ENCODE peak calls at places on chromosomes 16 and 17, in seven cellular contexts. One of them, this sample, is unnamed.

GRCh38 chr17:6862822-6863221 is 31.3 kb upstream of the TEKT1 start:
- DNase-seq in mesenchymal stem cell: no peak
- DNase-seq in naive thymus-derived CD4-positive, alpha-beta T cell: no peak
- DNase-seq in mesendoderm: no peak
- DNase-seq in cardiac muscle cell: no peak
- DNase-seq in fibroblast of lung: no peak
- DNase-seq in astrocyte: no peak
- DNase-seq in this sample: no peak

GRCh38 chr17:14737984-14738651 is 437.2 kb downstream of the HS3ST3B1 start:
- DNase-seq in mesenchymal stem cell: peak; percentile 99
- DNase-seq in naive thymus-derived CD4-positive, alpha-beta T cell: no peak
- DNase-seq in mesendoderm: peak; percentile 57
- DNase-seq in cardiac muscle cell: no peak
- DNase-seq in fibroblast of lung: peak; percentile 98
- DNase-seq in astrocyte: peak; percentile 78
- DNase-seq in this sample: peak; percentile 99

GRCh38 chr17:41962111-41962510 is 4.5 kb upstream of the CNP start:
- DNase-seq in mesenchymal stem cell: no peak
- DNase-seq in naive thymus-derived CD4-positive, alpha-beta T cell: no peak
- DNase-seq in mesendoderm: no peak
- DNase-seq in cardiac muscle cell: no peak
- DNase-seq in fibroblast of lung: no peak
- DNase-seq in astrocyte: no peak
- DNase-seq in this sample: no peak

GRCh38 chr17:7070712-7071111 is 9.3 kb downstream of the CLEC10A start:
- DNase-seq in mesenchymal stem cell: no peak
- DNase-seq in naive thymus-derived CD4-positive, alpha-beta T cell: no peak
- DNase-seq in mesendoderm: no peak
- DNase-seq in cardiac muscle cell: no peak
- DNase-seq in fibroblast of lung: no peak
- DNase-seq in astrocyte: no peak
- DNase-seq in this sample: no peak

GRCh38 chr17:77210946-77211541 is 70.3 kb downstream of the SEC14L1 start:
- DNase-seq in mesenchymal stem cell: no peak
- DNase-seq in naive thymus-derived CD4-positive, alpha-beta T cell: no peak
- DNase-seq in mesendoderm: no peak
- DNase-seq in cardiac muscle cell: no peak
- DNase-seq in fibroblast of lung: no peak
- DNase-seq in astrocyte: no peak
- DNase-seq in this sample: no peak

GRCh38 chr16:677306-678190 is 2.1 kb downstream of the RHBDL1 start:
- DNase-seq in mesenchymal stem cell: no peak
- DNase-seq in naive thymus-derived CD4-positive, alpha-beta T cell: no peak
- DNase-seq in mesendoderm: no peak
- DNase-seq in cardiac muscle cell: no peak
- DNase-seq in fibroblast of lung: no peak
- DNase-seq in astrocyte: no peak
- DNase-seq in this sample: no peak

GRCh38 chr17:43199633-43200032 is 12.0 kb upstream of the TMEM106A start:
- DNase-seq in mesenchymal stem cell: no peak
- DNase-seq in naive thymus-derived CD4-positive, alpha-beta T cell: no peak
- DNase-seq in mesendoderm: no peak
- DNase-seq in cardiac muscle cell: no peak
- DNase-seq in fibroblast of lung: no peak
- DNase-seq in astrocyte: no peak
- DNase-seq in this sample: no peak

GRCh38 chr17:31724026-31724425 is 135.0 kb downstream of the COPRS start:
- DNase-seq in mesenchymal stem cell: peak; percentile 96
- DNase-seq in naive thymus-derived CD4-positive, alpha-beta T cell: no peak
- DNase-seq in mesendoderm: no peak
- DNase-seq in cardiac muscle cell: no peak
- DNase-seq in fibroblast of lung: peak; percentile 79
- DNase-seq in astrocyte: peak; percentile 82
- DNase-seq in this sample: peak; percentile 9

GRCh38 chr17:82944990-82945389 is 105.2 kb upstream of the ZNF750 start:
- DNase-seq in mesenchymal stem cell: no peak
- DNase-seq in naive thymus-derived CD4-positive, alpha-beta T cell: no peak
- DNase-seq in mesendoderm: no peak
- DNase-seq in cardiac muscle cell: no peak
- DNase-seq in fibroblast of lung: no peak
- DNase-seq in astrocyte: no peak
- DNase-seq in this sample: no peak

GRCh38 chr16:75099738-75100615 is 16.6 kb downstream of the LDHD start:
- DNase-seq in mesenchymal stem cell: no peak
- DNase-seq in naive thymus-derived CD4-positive, alpha-beta T cell: no peak
- DNase-seq in mesendoderm: peak; percentile 54
- DNase-seq in cardiac muscle cell: no peak
- DNase-seq in fibroblast of lung: no peak
- DNase-seq in astrocyte: no peak
- DNase-seq in this sample: no peak

DNA sequence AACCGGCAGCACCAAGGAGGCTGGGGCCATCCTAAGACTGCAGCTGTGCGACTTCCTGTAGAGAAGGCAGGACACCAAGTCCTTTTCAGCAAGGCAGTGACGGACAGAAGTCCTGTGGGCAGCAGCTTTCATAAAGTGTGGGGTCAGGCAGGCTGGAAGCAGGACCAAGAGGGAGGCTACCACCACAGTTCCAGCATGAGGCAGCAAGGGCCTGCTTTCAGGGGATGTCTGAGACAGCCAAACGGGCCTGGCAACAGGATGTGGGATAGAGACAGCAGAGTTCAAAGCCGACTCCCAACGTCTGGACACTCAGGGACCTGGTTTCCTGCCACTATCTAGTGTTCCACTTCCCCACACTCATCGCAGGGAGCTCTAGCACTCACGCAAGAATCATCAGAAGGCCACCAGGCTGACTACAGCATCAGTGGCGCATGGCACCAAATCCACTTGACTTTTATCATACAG is 5.3 kb downstream of the USP7 start:
- DNase-seq in mesenchymal stem cell: peak; percentile 89
- DNase-seq in naive thymus-derived CD4-positive, alpha-beta T cell: no peak
- DNase-seq in mesendoderm: peak; percentile 42
- DNase-seq in cardiac muscle cell: no peak
- DNase-seq in fibroblast of lung: peak; percentile 40
- DNase-seq in astrocyte: peak; percentile 63
- DNase-seq in this sample: no peak
- H3K4me1 ChIP-seq in mesenchymal stem cell: peaks cover 26% of the 10 kb centered on the region
- H3K4me1 ChIP-seq in naive thymus-derived CD4-positive, alpha-beta T cell: peaks cover 76% of the 10 kb centered on the region
- H3K4me1 ChIP-seq in mesendoderm: peaks cover 24% of the 10 kb centered on the region
- H3K4me1 ChIP-seq in cardiac muscle cell: peaks cover 55% of the 10 kb centered on the region
- H3K4me1 ChIP-seq in fibroblast of lung: peaks cover 31% of the 10 kb centered on the region
- H3K4me1 ChIP-seq in astrocyte: peaks cover 47% of the 10 kb centered on the region
- H3K4me1 ChIP-seq in this sample: peaks cover 31% of the 10 kb centered on the region

GRCh38 chr17:39627717-39628516 is 1.2 kb downstream of the PPP1R1B start:
- DNase-seq in mesenchymal stem cell: no peak
- DNase-seq in naive thymus-derived CD4-positive, alpha-beta T cell: no peak
- DNase-seq in mesendoderm: no peak
- DNase-seq in cardiac muscle cell: no peak
- DNase-seq in fibroblast of lung: no peak
- DNase-seq in astrocyte: no peak
- DNase-seq in this sample: no peak

GRCh38 chr17:39627170-39627716 is 491 bp downstream of the PPP1R1B start:
- DNase-seq in mesenchymal stem cell: no peak
- DNase-seq in naive thymus-derived CD4-positive, alpha-beta T cell: no peak
- DNase-seq in mesendoderm: no peak
- DNase-seq in cardiac muscle cell: no peak
- DNase-seq in fibroblast of lung: no peak
- DNase-seq in astrocyte: no peak
- DNase-seq in this sample: no peak

GRCh38 chr17:39629494-39629880 is 2.7 kb downstream of the PPP1R1B start:
- DNase-seq in mesenchymal stem cell: no peak
- DNase-seq in naive thymus-derived CD4-positive, alpha-beta T cell: no peak
- DNase-seq in mesendoderm: no peak
- DNase-seq in cardiac muscle cell: no peak
- DNase-seq in fibroblast of lung: no peak
- DNase-seq in astrocyte: no peak
- DNase-seq in this sample: no peak

GRCh38 chr17:39629894-39630293 is 3.1 kb downstream of the PPP1R1B start:
- DNase-seq in mesenchymal stem cell: no peak
- DNase-seq in naive thymus-derived CD4-positive, alpha-beta T cell: no peak
- DNase-seq in mesendoderm: no peak
- DNase-seq in cardiac muscle cell: no peak
- DNase-seq in fibroblast of lung: no peak
- DNase-seq in astrocyte: no peak
- DNase-seq in this sample: no peak

DNA sequence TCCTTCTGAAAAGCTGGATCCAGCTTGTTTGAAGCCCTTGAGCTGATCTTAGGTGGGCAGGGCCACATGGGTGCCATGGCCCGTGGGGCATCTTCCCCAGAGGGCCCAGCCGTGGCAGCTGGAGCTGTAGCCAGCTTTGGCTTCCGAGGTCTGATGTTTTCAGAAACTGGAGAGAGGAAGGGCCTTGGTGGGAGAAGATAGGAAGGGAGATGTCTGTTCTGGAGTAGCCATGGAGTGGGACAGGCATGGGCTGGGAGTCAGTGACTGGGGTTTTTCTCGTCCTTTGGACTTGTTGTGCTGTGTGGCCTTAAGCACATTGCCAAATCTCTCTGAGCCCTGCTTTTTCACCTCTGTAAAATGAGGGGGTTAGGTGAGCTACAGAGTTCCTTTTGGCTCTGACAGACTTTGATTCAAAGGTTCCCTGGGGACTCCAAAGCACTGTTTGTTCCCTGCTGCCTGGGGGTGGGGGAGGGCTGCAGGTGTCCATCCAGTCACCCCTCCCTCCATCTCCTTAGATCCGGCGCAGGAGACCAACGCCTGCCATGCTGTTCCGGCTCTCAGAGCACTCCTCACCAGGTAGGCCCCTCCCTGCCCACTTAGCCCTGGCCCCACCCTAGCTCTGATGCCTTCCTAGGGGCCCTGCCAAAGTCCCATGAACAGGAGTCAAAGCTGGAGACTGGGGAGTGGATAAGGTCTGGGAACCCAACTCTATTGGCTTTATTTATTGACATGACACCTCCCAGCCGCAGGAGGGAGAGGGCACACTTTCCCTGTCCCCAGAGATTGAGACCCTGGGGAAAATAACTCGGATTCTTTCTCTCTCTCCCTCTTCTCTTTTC is 2.1 kb downstream of the PPP1R1B start:
- DNase-seq in mesenchymal stem cell: no peak
- DNase-seq in naive thymus-derived CD4-positive, alpha-beta T cell: no peak
- DNase-seq in mesendoderm: no peak
- DNase-seq in cardiac muscle cell: no peak
- DNase-seq in fibroblast of lung: no peak
- DNase-seq in astrocyte: no peak
- DNase-seq in this sample: no peak
- H3K4me1 ChIP-seq in mesenchymal stem cell: peaks cover 24% of the 10 kb centered on the region
- H3K4me1 ChIP-seq in naive thymus-derived CD4-positive, alpha-beta T cell: peaks cover 8% of the 10 kb centered on the region
- H3K4me1 ChIP-seq in mesendoderm: peaks cover 7% of the 10 kb centered on the region
- H3K4me1 ChIP-seq in cardiac muscle cell: peaks cover 16% of the 10 kb centered on the region
- H3K4me1 ChIP-seq in fibroblast of lung: no peaks in the 10 kb centered on the region
- H3K4me1 ChIP-seq in astrocyte: peaks cover 5% of the 10 kb centered on the region
- H3K4me1 ChIP-seq in this sample: peaks cover 3% of the 10 kb centered on the region

DNA sequence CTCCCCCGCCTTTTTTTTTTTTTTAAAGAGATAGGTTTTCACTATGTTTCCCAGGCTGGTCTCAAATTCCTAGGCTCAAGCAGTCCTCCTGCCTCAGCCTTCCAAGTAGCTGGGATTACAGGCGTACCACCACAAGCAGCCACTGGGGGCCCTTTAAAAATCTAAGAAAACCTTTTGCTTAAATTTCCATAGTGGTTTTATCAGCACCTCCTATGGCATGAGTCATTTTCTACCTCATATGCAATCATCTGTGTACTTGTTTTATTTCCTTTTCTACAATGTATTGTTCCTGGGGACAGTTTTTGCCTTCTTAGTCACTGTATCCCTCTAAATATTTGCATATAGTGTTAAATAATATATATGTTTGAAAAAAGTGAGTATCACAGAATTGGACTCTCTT is 29.2 kb downstream of the GNA13 start:
- DNase-seq in mesenchymal stem cell: peak; percentile 75
- DNase-seq in naive thymus-derived CD4-positive, alpha-beta T cell: peak; percentile 37
- DNase-seq in mesendoderm: peak; percentile 81
- DNase-seq in cardiac muscle cell: no peak
- DNase-seq in fibroblast of lung: peak; percentile 69
- DNase-seq in astrocyte: peak; percentile 65
- DNase-seq in this sample: peak; percentile 53
- H3K4me1 ChIP-seq in mesenchymal stem cell: peaks cover 8% of the 10 kb centered on the region
- H3K4me1 ChIP-seq in naive thymus-derived CD4-positive, alpha-beta T cell: peaks cover 49% of the 10 kb centered on the region
- H3K4me1 ChIP-seq in mesendoderm: no peaks in the 10 kb centered on the region
- H3K4me1 ChIP-seq in cardiac muscle cell: no peaks in the 10 kb centered on the region
- H3K4me1 ChIP-seq in fibroblast of lung: peaks cover 9% of the 10 kb centered on the region
- H3K4me1 ChIP-seq in astrocyte: peaks cover 16% of the 10 kb centered on the region
- H3K4me1 ChIP-seq in this sample: peaks cover 22% of the 10 kb centered on the region

GRCh38 chr17:47653442-47653841 is 3.7 kb downstream of the KPNB1 start:
- DNase-seq in mesenchymal stem cell: no peak
- DNase-seq in naive thymus-derived CD4-positive, alpha-beta T cell: no peak
- DNase-seq in mesendoderm: no peak
- DNase-seq in cardiac muscle cell: no peak
- DNase-seq in fibroblast of lung: no peak
- DNase-seq in astrocyte: no peak
- DNase-seq in this sample: no peak

GRCh38 chr17:47650525-47651522 is 1.1 kb downstream of the KPNB1 start:
- DNase-seq in mesenchymal stem cell: peak; percentile 97
- DNase-seq in naive thymus-derived CD4-positive, alpha-beta T cell: peak; percentile 95
- DNase-seq in mesendoderm: peak; percentile 99
- DNase-seq in cardiac muscle cell: peak; percentile 96
- DNase-seq in fibroblast of lung: peak; percentile 98
- DNase-seq in astrocyte: peak; percentile 90
- DNase-seq in this sample: peak; percentile 89

GRCh38 chr17:47649972-47650524 is 329 bp downstream of the KPNB1 start:
- DNase-seq in mesenchymal stem cell: no peak
- DNase-seq in naive thymus-derived CD4-positive, alpha-beta T cell: no peak
- DNase-seq in mesendoderm: peak; percentile 77
- DNase-seq in cardiac muscle cell: no peak
- DNase-seq in fibroblast of lung: no peak
- DNase-seq in astrocyte: no peak
- DNase-seq in this sample: no peak

GRCh38 chr17:47652570-47652969 is 2.9 kb downstream of the KPNB1 start:
- DNase-seq in mesenchymal stem cell: peak; percentile 33
- DNase-seq in naive thymus-derived CD4-positive, alpha-beta T cell: no peak
- DNase-seq in mesendoderm: peak; percentile 30
- DNase-seq in cardiac muscle cell: no peak
- DNase-seq in fibroblast of lung: peak; percentile 16
- DNase-seq in astrocyte: no peak
- DNase-seq in this sample: no peak

GRCh38 chr17:47651704-47652103 is 2.0 kb downstream of the KPNB1 start:
- DNase-seq in mesenchymal stem cell: no peak
- DNase-seq in naive thymus-derived CD4-positive, alpha-beta T cell: no peak
- DNase-seq in mesendoderm: no peak
- DNase-seq in cardiac muscle cell: no peak
- DNase-seq in fibroblast of lung: no peak
- DNase-seq in astrocyte: no peak
- DNase-seq in this sample: no peak
- H3K4me1 ChIP-seq in mesenchymal stem cell: peaks cover 5% of the 10 kb centered on the region
- H3K4me1 ChIP-seq in naive thymus-derived CD4-positive, alpha-beta T cell: peaks cover 26% of the 10 kb centered on the region
- H3K4me1 ChIP-seq in mesendoderm: peaks cover 4% of the 10 kb centered on the region
- H3K4me1 ChIP-seq in cardiac muscle cell: peaks cover 9% of the 10 kb centered on the region
- H3K4me1 ChIP-seq in fibroblast of lung: peaks cover 7% of the 10 kb centered on the region
- H3K4me1 ChIP-seq in astrocyte: peaks cover 33% of the 10 kb centered on the region
- H3K4me1 ChIP-seq in this sample: peaks cover 18% of the 10 kb centered on the region

This sample was measured in foreskin keratinocyte.